ENCODE peak calls at places on chromosomes 6 and 20, in five cellular contexts. D, G, C, E and R are unnamed samples.

GRCh38 chr20:25061103-25061799 is 3.3 kb upstream of the ACSS1 start:
- DNase-seq in G (no peak), C (no peak), E (no peak), D (no peak), R (no peak)

GRCh38 chr20:34927736-34928135 is 27.9 kb downstream of the GSS start:
- DNase-seq in G (no peak), D (no peak), C (no peak), E (no peak), R (peak; percentile 23)

GRCh38 chr20:6783752-6784725 is 16.6 kb downstream of the BMP2 start:
- DNase-seq in G (no peak), E (no peak), C (no peak), D (no peak), R (no peak)

GRCh38 chr6:31138982-31139381 is at the start of gene PSORS1C2:
- DNase-seq in C (no peak), D (no peak), G (no peak), E (no peak), R (no peak)

GRCh38 chr6:153625089-153625488 is 414.0 kb upstream of the OPRM1 start:
- DNase-seq in C (no peak), G (no peak), E (no peak), D (no peak), R (no peak)

GRCh38 chr6:111573118-111573883 is 32.4 kb downstream of the TRAF3IP2 start:
- DNase-seq in D (no peak), E (no peak), G (no peak), C (no peak), R (peak; percentile 80)

GRCh38 chr6:1393641-1394283 is 4.4 kb downstream of the FOXF2 start:
- DNase-seq in D (no peak), E (no peak), C (no peak), G (no peak), R (no peak)

GRCh38 chr6:135088818-135089809 is 34.5 kb upstream of the HBS1L start:
- DNase-seq in C (peak; percentile 57), D (peak; percentile 63), G (peak; percentile 10), E (peak; percentile 10), R (peak; percentile 72)

GRCh38 chr6:47740714-47741113 is 41.1 kb upstream of the OPN5 start:
- DNase-seq in D (no peak), E (no peak), C (no peak), G (no peak), R (no peak)

GRCh38 chr6:2576499-2576898 is 174.2 kb downstream of the MYLK4 start:
- DNase-seq in C (no peak), G (no peak), E (no peak), D (no peak), R (no peak)

GRCh38 chr6:158642097-158642601 is 2.4 kb downstream of the DYNLT1 start:
- DNase-seq in E (no peak), C (no peak), G (no peak), D (no peak), R (peak; percentile 96)

GRCh38 chr20:37943033-37943432 is 40.1 kb downstream of the VSTM2L start:
- DNase-seq in E (no peak), C (no peak), G (no peak), D (no peak), R (no peak)

GRCh38 chr20:39347626-39348025 is 385.5 kb downstream of the DHX35 start:
- DNase-seq in D (no peak), C (no peak), G (no peak), E (no peak), R (no peak)

GRCh38 chr6:4133941-4134838 is 1.2 kb downstream of the ECI2 start:
- DNase-seq in G (peak; percentile 12), C (peak; percentile 41), D (no peak), E (peak; percentile 11), R (no peak)

GRCh38 chr6:148240463-148240845 is 102.2 kb upstream of the SASH1 start:
- DNase-seq in E (peak; percentile 1), C (no peak), D (no peak), G (no peak), R (peak; percentile 86)
- TF ChIP-seq RCOR1 in E (no peak), C (no peak), D (no peak), G (no peak), R (no peak)

GRCh38 chr6:169231790-169232506 is 21.7 kb downstream of the THBS2 start:
- DNase-seq in E (no peak), D (no peak), G (no peak), C (no peak), R (no peak)

GRCh38 chr6:169233832-169234231 is 19.8 kb downstream of the THBS2 start:
- DNase-seq in C (no peak), D (no peak), E (no peak), G (no peak), R (no peak)

GRCh38 chr6:169232507-169232931 is 21.1 kb downstream of the THBS2 start:
- DNase-seq in G (no peak), E (no peak), D (no peak), C (no peak), R (no peak)

GRCh38 chr6:169234634-169235033 is 19.0 kb downstream of the THBS2 start:
- DNase-seq in E (no peak), D (no peak), G (no peak), C (no peak), R (no peak)

DNA sequence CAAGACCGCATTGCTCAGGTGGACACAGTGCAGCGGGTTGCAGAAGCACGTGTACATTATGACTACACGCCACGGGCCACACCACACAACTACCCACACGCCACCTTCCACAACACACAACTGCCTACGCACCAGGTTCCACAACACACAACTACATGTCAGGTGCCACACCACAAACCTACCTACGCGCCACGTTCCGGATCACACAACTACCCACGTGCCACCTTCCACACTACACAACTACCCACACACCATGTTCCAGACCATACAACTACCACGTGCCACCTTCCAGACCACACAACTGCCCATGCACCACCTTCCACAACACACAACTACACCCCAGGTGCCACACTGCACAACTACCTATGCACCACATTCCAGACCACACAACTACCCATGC is 20.5 kb downstream of the THBS2 start:
- DNase-seq in E (no peak), G (no peak), D (no peak), C (no peak), R (no peak)
- TF ChIP-seq RCOR1 in E (no peak), G (no peak), D (no peak), C (no peak), R (no peak)

DNA sequence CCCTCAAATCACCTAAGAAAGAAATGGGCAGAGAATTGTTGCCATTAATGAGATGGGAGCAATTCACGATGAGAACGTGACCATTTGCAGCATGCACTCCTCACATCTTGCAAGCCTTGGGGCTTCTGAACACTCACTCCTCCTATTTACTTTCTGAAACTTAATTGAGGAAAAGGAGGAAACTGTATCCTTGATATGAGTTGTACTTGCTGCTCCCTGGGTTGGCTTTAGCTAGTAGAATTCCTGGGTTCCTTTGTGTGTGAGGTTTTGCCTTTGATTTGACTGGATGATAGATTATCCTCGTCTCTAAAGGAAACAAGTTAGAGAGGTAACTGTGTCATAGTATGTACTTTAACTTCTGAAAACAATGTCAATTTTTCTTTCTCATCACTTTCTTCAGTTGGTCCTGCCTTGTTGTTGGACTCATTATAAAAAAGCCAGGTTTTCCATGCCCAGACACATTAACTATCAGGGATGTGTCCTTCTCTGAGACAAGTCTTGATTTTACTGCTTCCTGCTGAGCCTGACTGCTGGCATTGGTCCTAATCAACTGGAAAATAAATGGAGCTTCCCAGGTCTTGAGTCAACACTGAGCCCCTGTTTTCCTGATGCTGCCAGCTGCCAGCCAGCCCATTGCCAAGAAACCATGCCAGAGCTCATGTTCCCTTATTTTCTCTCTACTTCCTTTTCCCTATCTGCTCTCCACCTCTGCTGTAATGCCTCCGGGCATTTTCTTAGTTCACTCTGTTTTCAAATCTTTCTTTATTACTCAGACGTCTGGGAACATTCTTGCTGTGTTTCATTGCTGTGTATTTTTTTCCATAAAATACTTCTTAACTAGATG is 6.0 kb upstream of the MRAP2 start:
- DNase-seq in G (peak; percentile 5), E (peak; percentile 71), D (no peak), C (no peak), R (peak; percentile 21)
- TF ChIP-seq RCOR1 in G (no peak), E (peak; percentile 42), D (no peak), C (no peak), R (no peak)

GRCh38 chr6:69935079-69935478 is 68.7 kb downstream of the COL19A1 start:
- DNase-seq in D (no peak), E (no peak), C (no peak), G (no peak), R (no peak)
- TF ChIP-seq RCOR1 in D (no peak), E (no peak), C (no peak), G (no peak), R (no peak)

GRCh38 chr20:46058656-46059281 is 29.8 kb downstream of the SLC12A5 start:
- DNase-seq in G (no peak), E (no peak), D (no peak), C (no peak), R (no peak)
- TF ChIP-seq RCOR1 in G (no peak), E (no peak), D (no peak), C (no peak), R (no peak)

GRCh38 chr20:23925789-23926525 is 46.4 kb upstream of the CST5 start:
- DNase-seq in E (no peak), D (no peak), C (no peak), G (no peak), R (no peak)

GRCh38 chr20:23928353-23928752 is 48.8 kb upstream of the CST5 start:
- DNase-seq in C (no peak), G (no peak), D (no peak), E (no peak), R (no peak)

GRCh38 chr20:23926526-23926880 is 47.0 kb upstream of the CST5 start:
- DNase-seq in G (no peak), E (no peak), D (no peak), C (no peak), R (no peak)

GRCh38 chr20:23926941-23927872 is 47.7 kb upstream of the CST5 start:
- DNase-seq in G (no peak), C (no peak), E (peak; percentile 34), D (no peak), R (no peak)

DNA sequence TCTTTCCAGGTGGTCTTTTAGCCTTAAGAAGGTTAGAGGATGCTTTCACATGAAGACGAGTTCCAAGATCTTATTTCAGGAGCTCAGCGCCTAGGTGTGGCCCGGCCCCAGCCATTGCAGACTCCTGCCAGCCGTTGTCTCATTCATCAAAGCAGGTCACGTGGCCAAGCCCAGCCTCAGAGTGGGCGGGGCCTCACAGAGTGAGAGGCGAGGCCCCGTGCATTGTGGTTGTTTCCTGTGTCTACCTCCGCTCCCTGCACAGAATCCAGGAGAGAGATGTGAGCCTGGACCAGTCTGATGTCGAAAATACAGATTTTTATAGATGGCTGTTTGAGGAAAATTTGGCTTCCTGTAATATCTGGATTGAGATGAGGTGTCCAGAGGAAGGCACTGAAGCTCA is 49.2 kb upstream of the CST5 start:
- DNase-seq in E (no peak), G (no peak), D (no peak), C (peak; percentile 58), R (no peak)
- TF ChIP-seq RCOR1 in E (no peak), G (no peak), D (no peak), C (no peak), R (no peak)